ENCODE peak calls at places on chromosomes 4 and X, in seven cellular contexts. One of them, this sample, is unnamed. For H3K4me1, the result is how much of the 10 kb centered on the place peaks cover.

GRCh38 chrX:54807524-54808108 is at the start of gene MAGED2:
- DNase-seq in left lung: no peak
- DNase-seq in Peyer's patch: peak
- DNase-seq in aorta: peak
- DNase-seq in K562: peak
- DNase-seq in mucosa of descending colon: peak
- DNase-seq in IMR-90: peak
- DNase-seq in this sample: peak

GRCh38 chrX:34956915-34957314 is 14.3 kb downstream of the FAM47B start:
- DNase-seq in left lung: no peak
- DNase-seq in Peyer's patch: no peak
- DNase-seq in aorta: no peak
- DNase-seq in K562: no peak
- DNase-seq in mucosa of descending colon: no peak
- DNase-seq in IMR-90: peak
- DNase-seq in this sample: no peak

GRCh38 chrX:19440713-19441112 is 74.6 kb downstream of the MAP3K15 start:
- DNase-seq in left lung: no peak
- DNase-seq in Peyer's patch: no peak
- DNase-seq in aorta: no peak
- DNase-seq in K562: no peak
- DNase-seq in mucosa of descending colon: no peak
- DNase-seq in IMR-90: peak
- DNase-seq in this sample: no peak

GRCh38 chr4:26459054-26459755 is 31.1 kb downstream of the CCKAR start:
- DNase-seq in left lung: no peak
- DNase-seq in Peyer's patch: no peak
- DNase-seq in aorta: no peak
- DNase-seq in K562: peak
- DNase-seq in mucosa of descending colon: no peak
- DNase-seq in IMR-90: peak
- DNase-seq in this sample: no peak

GRCh38 chrX:115957862-115958490 is 212.6 kb upstream of the AGTR2 start:
- DNase-seq in left lung: no peak
- DNase-seq in Peyer's patch: no peak
- DNase-seq in aorta: no peak
- DNase-seq in K562: no peak
- DNase-seq in mucosa of descending colon: no peak
- DNase-seq in IMR-90: no peak
- DNase-seq in this sample: no peak

GRCh38 chrX:134636859-134637258 is 21.4 kb downstream of the PLAC1 start:
- DNase-seq in left lung: no peak
- DNase-seq in Peyer's patch: no peak
- DNase-seq in aorta: no peak
- DNase-seq in K562: no peak
- DNase-seq in mucosa of descending colon: no peak
- DNase-seq in IMR-90: peak
- DNase-seq in this sample: no peak

GRCh38 chr4:4496604-4497372 is 45.1 kb downstream of the STX18 start:
- DNase-seq in left lung: no peak
- DNase-seq in Peyer's patch: no peak
- DNase-seq in aorta: peak
- DNase-seq in K562: peak
- DNase-seq in mucosa of descending colon: no peak
- DNase-seq in IMR-90: no peak
- DNase-seq in this sample: no peak

GRCh38 chr4:115969756-115970155 is 856.3 kb upstream of the NDST4 start:
- DNase-seq in left lung: no peak
- DNase-seq in Peyer's patch: no peak
- DNase-seq in aorta: no peak
- DNase-seq in K562: no peak
- DNase-seq in mucosa of descending colon: no peak
- DNase-seq in IMR-90: no peak
- DNase-seq in this sample: no peak

GRCh38 chr4:48483006-48483776 is at the start of gene SLC10A4:
- DNase-seq in left lung: no peak
- DNase-seq in Peyer's patch: no peak
- DNase-seq in aorta: no peak
- DNase-seq in K562: peak
- DNase-seq in mucosa of descending colon: peak
- DNase-seq in IMR-90: no peak
- DNase-seq in this sample: peak

GRCh38 chrX:24703185-24703494 is 9.4 kb downstream of the POLA1 start:
- DNase-seq in left lung: no peak
- DNase-seq in Peyer's patch: no peak
- DNase-seq in aorta: no peak
- DNase-seq in K562: no peak
- DNase-seq in mucosa of descending colon: no peak
- DNase-seq in IMR-90: no peak
- DNase-seq in this sample: no peak

GRCh38 chr4:5788144-5788543 is 77.1 kb downstream of the EVC start:
- DNase-seq in left lung: no peak
- DNase-seq in Peyer's patch: no peak
- DNase-seq in aorta: no peak
- DNase-seq in K562: no peak
- DNase-seq in mucosa of descending colon: no peak
- DNase-seq in IMR-90: no peak
- DNase-seq in this sample: peak

GRCh38 chr4:169410839-169411770 is 140.3 kb upstream of the SH3RF1 start:
- DNase-seq in left lung: no peak
- DNase-seq in Peyer's patch: no peak
- DNase-seq in aorta: no peak
- DNase-seq in K562: no peak
- DNase-seq in mucosa of descending colon: no peak
- DNase-seq in IMR-90: peak
- DNase-seq in this sample: no peak

GRCh38 chr4:155707251-155707650 is 40.6 kb downstream of the GUCY1A1 start:
- DNase-seq in left lung: peak
- DNase-seq in Peyer's patch: no peak
- DNase-seq in aorta: no peak
- DNase-seq in K562: no peak
- DNase-seq in mucosa of descending colon: no peak
- DNase-seq in IMR-90: no peak
- DNase-seq in this sample: peak

GRCh38 chr4:155704841-155705404 is 38.3 kb downstream of the GUCY1A1 start:
- DNase-seq in left lung: no peak
- DNase-seq in Peyer's patch: no peak
- DNase-seq in aorta: no peak
- DNase-seq in K562: no peak
- DNase-seq in mucosa of descending colon: no peak
- DNase-seq in IMR-90: no peak
- DNase-seq in this sample: no peak

GRCh38 chr4:155705664-155706063 is 39.0 kb downstream of the GUCY1A1 start:
- DNase-seq in left lung: no peak
- DNase-seq in Peyer's patch: no peak
- DNase-seq in aorta: no peak
- DNase-seq in K562: no peak
- DNase-seq in mucosa of descending colon: no peak
- DNase-seq in IMR-90: peak
- DNase-seq in this sample: no peak

GRCh38 chr4:155703486-155704227 is 37.0 kb downstream of the GUCY1A1 start:
- DNase-seq in left lung: no peak
- DNase-seq in Peyer's patch: no peak
- DNase-seq in aorta: no peak
- DNase-seq in K562: no peak
- DNase-seq in mucosa of descending colon: no peak
- DNase-seq in IMR-90: peak
- DNase-seq in this sample: no peak

GRCh38 chr4:155701827-155702226 is 35.2 kb downstream of the GUCY1A1 start:
- DNase-seq in left lung: no peak
- DNase-seq in Peyer's patch: no peak
- DNase-seq in aorta: no peak
- DNase-seq in K562: no peak
- DNase-seq in mucosa of descending colon: no peak
- DNase-seq in IMR-90: no peak
- DNase-seq in this sample: no peak
- H3K4me1 ChIP-seq in left lung: under half
- H3K4me1 ChIP-seq in Peyer's patch: under half
- H3K4me1 ChIP-seq in aorta: under half
- H3K4me1 ChIP-seq in K562: under half
- H3K4me1 ChIP-seq in mucosa of descending colon: under half
- H3K4me1 ChIP-seq in IMR-90: under half
- H3K4me1 ChIP-seq in this sample: under half

GRCh38 chrX:119646515-119646914 is 40.3 kb upstream of the NKRF start:
- DNase-seq in left lung: no peak
- DNase-seq in Peyer's patch: no peak
- DNase-seq in aorta: no peak
- DNase-seq in K562: no peak
- DNase-seq in mucosa of descending colon: no peak
- DNase-seq in IMR-90: no peak
- DNase-seq in this sample: no peak
- H3K4me1 ChIP-seq in left lung: under half
- H3K4me1 ChIP-seq in Peyer's patch: under half
- H3K4me1 ChIP-seq in aorta: under half
- H3K4me1 ChIP-seq in K562: under half
- H3K4me1 ChIP-seq in mucosa of descending colon: under half
- H3K4me1 ChIP-seq in IMR-90: under half
- H3K4me1 ChIP-seq in this sample: under half

GRCh38 chr4:98627477-98627876 is 30.9 kb downstream of the TSPAN5 start:
- DNase-seq in left lung: no peak
- DNase-seq in Peyer's patch: no peak
- DNase-seq in aorta: no peak
- DNase-seq in K562: no peak
- DNase-seq in mucosa of descending colon: no peak
- DNase-seq in IMR-90: no peak
- DNase-seq in this sample: no peak

GRCh38 chr4:98625399-98625798 is 33.0 kb downstream of the TSPAN5 start:
- DNase-seq in left lung: no peak
- DNase-seq in Peyer's patch: no peak
- DNase-seq in aorta: no peak
- DNase-seq in K562: no peak
- DNase-seq in mucosa of descending colon: no peak
- DNase-seq in IMR-90: no peak
- DNase-seq in this sample: no peak

GRCh38 chr4:98625920-98626319 is 32.5 kb downstream of the TSPAN5 start:
- DNase-seq in left lung: no peak
- DNase-seq in Peyer's patch: no peak
- DNase-seq in aorta: no peak
- DNase-seq in K562: no peak
- DNase-seq in mucosa of descending colon: no peak
- DNase-seq in IMR-90: no peak
- DNase-seq in this sample: no peak

GRCh38 chr4:98626350-98626749 is 32.1 kb downstream of the TSPAN5 start:
- DNase-seq in left lung: peak
- DNase-seq in Peyer's patch: no peak
- DNase-seq in aorta: peak
- DNase-seq in K562: no peak
- DNase-seq in mucosa of descending colon: no peak
- DNase-seq in IMR-90: peak
- DNase-seq in this sample: no peak

DNA sequence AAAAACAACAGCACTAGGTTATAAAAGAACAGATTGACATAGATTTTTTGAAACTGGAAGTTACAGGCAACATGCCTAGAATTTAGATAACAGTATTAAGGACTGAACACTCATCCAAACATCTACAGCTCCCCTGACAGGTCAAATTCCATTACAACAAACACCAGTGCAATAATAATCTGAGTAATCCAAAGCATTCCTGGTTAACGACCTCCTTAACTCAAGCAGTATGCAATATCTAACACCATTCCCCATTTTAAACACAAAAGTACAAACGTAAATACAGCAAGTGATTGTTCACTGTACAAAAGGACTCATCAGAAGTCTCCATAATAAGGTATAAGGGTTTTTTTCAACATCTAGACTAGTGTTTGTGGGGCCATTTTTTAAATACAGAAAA is 30.5 kb downstream of the TSPAN5 start:
- DNase-seq in left lung: no peak
- DNase-seq in Peyer's patch: no peak
- DNase-seq in aorta: no peak
- DNase-seq in K562: no peak
- DNase-seq in mucosa of descending colon: no peak
- DNase-seq in IMR-90: peak
- DNase-seq in this sample: no peak
- H3K4me1 ChIP-seq in left lung: under half
- H3K4me1 ChIP-seq in Peyer's patch: under half
- H3K4me1 ChIP-seq in aorta: under half
- H3K4me1 ChIP-seq in K562: under half
- H3K4me1 ChIP-seq in mucosa of descending colon: under half
- H3K4me1 ChIP-seq in IMR-90: under half
- H3K4me1 ChIP-seq in this sample: under half

DNA sequence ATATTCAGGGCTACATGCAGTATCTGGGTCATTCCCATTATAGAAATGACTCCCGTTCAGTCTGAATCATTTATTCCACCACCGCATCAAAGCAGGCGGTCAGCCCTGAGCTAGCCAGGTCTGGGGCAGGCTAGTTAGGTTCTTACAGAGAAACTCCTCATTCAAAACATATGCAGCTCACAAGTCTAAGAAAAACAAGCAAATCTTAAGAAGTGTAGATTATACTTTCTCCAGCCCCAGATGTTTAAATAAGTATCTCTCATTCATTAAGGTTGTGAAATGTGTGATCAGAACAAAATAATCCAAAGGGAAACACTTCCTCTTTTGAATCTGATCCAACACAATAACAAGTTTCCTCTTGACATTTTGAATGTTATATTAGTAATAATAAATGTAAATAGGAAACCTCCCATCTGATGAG is 441.9 kb downstream of the INPP4B start:
- DNase-seq in left lung: peak
- DNase-seq in Peyer's patch: no peak
- DNase-seq in aorta: peak
- DNase-seq in K562: no peak
- DNase-seq in mucosa of descending colon: no peak
- DNase-seq in IMR-90: peak
- DNase-seq in this sample: no peak
- H3K4me1 ChIP-seq in left lung: under half
- H3K4me1 ChIP-seq in Peyer's patch: under half
- H3K4me1 ChIP-seq in aorta: under half
- H3K4me1 ChIP-seq in K562: under half
- H3K4me1 ChIP-seq in mucosa of descending colon: under half
- H3K4me1 ChIP-seq in IMR-90: under half
- H3K4me1 ChIP-seq in this sample: under half

This sample was measured in upper lobe of right lung.